ENCODE peak calls at places on chromosomes 16 and 17, in ten cellular contexts. U is H1; K is body of pancreas; I is AG04449; W is GM23338; Y is CD8-positive, alpha-beta T cell; L is B cell; P is Peyer's patch; R is heart right ventricle; Z is LNCaP clone FGC. G is an unnamed sample.

GRCh38 chr16:85592700-85593502 is 20.2 kb upstream of the GSE1 start:
- DNase-seq in U (no peak), W (no peak), K (no peak), P (no peak), I (no peak), R (no peak), L (no peak), Z (no peak), Y (no peak), G (no peak)

GRCh38 chr16:78706637-78707036 is 607.2 kb downstream of the WWOX start:
- DNase-seq in P (no peak), R (no peak), W (peak), Z (no peak), L (no peak), Y (no peak), K (no peak), U (no peak), I (no peak), G (no peak)

GRCh38 chr17:21298056-21298982 is 13.8 kb downstream of the MAP2K3 start:
- DNase-seq in Z (no peak), P (no peak), W (no peak), Y (no peak), L (no peak), U (no peak), I (no peak), K (no peak), R (no peak), G (no peak)

GRCh38 chr17:76820523-76820922 is 47.7 kb upstream of the MGAT5B start:
- DNase-seq in K (peak), W (no peak), P (no peak), U (no peak), I (no peak), R (no peak), Z (peak), Y (no peak), L (no peak), G (no peak)

GRCh38 chr17:75010683-75011406 is 1.6 kb upstream of the MRPL58 start:
- DNase-seq in U (no peak), W (peak), L (no peak), I (no peak), K (peak), Y (no peak), P (peak), R (peak), Z (peak), G (no peak)

GRCh38 chr17:67139784-67140665 is 95.7 kb downstream of the CACNG1 start:
- DNase-seq in K (peak), Z (no peak), W (peak), P (no peak), I (no peak), L (no peak), R (no peak), U (no peak), Y (no peak), G (no peak)

GRCh38 chr17:71085238-71086033 is 916.1 kb downstream of the KCNJ2 start:
- DNase-seq in K (peak), I (no peak), Z (peak), P (no peak), R (no peak), W (peak), L (no peak), Y (no peak), U (peak), G (peak)

GRCh38 chr17:68777856-68778694 is 176.9 kb upstream of the FAM20A start:
- DNase-seq in U (no peak), K (peak), W (no peak), Z (no peak), P (no peak), R (no peak), L (no peak), Y (no peak), I (no peak), G (no peak)

GRCh38 chr16:86117756-86118155 is 218.8 kb downstream of the IRF8 start:
- DNase-seq in U (no peak), P (no peak), R (no peak), W (no peak), L (no peak), Y (no peak), K (no peak), I (no peak), Z (no peak), G (no peak)

GRCh38 chr16:77584205-77584859 is 138.0 kb upstream of the NUDT7 start:
- DNase-seq in I (peak), K (peak), Y (no peak), P (no peak), L (peak), U (peak), R (peak), W (peak), Z (peak), G (peak)

GRCh38 chr17:3867606-3868005 is 21.6 kb upstream of the NCBP3 start:
- DNase-seq in L (no peak), Z (no peak), R (no peak), W (no peak), P (no peak), I (no peak), U (no peak), K (no peak), Y (no peak), G (no peak)

GRCh38 chr16:49866533-49867155 is 10.7 kb upstream of the ZNF423 start:
- DNase-seq in W (peak), R (no peak), U (peak), K (peak), L (no peak), P (no peak), I (no peak), Y (no peak), Z (no peak), G (no peak)

GRCh38 chr17:41695954-41696720 is 7.5 kb downstream of the EIF1 start:
- DNase-seq in R (peak), U (peak), L (peak), I (no peak), K (peak), Z (peak), W (peak), Y (peak), P (no peak), G (peak)

GRCh38 chr16:89449726-89450335 is 40.5 kb downstream of the ANKRD11 start:
- DNase-seq in U (no peak), W (no peak), Z (no peak), R (no peak), L (peak), K (no peak), I (no peak), P (no peak), Y (no peak), G (no peak)

GRCh38 chr16:53041196-53041977 is 11.3 kb downstream of the CHD9NB start:
- DNase-seq in L (no peak), Y (no peak), R (peak), I (no peak), P (no peak), K (peak), U (peak), W (peak), Z (no peak), G (no peak)

GRCh38 chr16:4032768-4033167 is 83.5 kb downstream of the ADCY9 start:
- DNase-seq in P (peak), R (peak), Z (no peak), U (no peak), Y (no peak), K (peak), I (no peak), W (no peak), L (peak), G (peak)

GRCh38 chr17:76083536-76083935 is 4.6 kb downstream of the ZACN start:
- DNase-seq in U (no peak), L (no peak), Y (no peak), K (no peak), W (no peak), P (peak), R (no peak), I (no peak), Z (no peak), G (no peak)

GRCh38 chr16:87203060-87203656 is 114.0 kb downstream of the C16orf95 start:
- DNase-seq in R (no peak), L (peak), I (peak), Y (peak), W (peak), U (peak), P (peak), K (peak), Z (peak), G (peak)

GRCh38 chr17:66373944-66374817 is 71.8 kb downstream of the PRKCA start:
- DNase-seq in P (peak), W (peak), K (peak), I (no peak), U (no peak), R (peak), Y (peak), Z (no peak), L (no peak), G (peak)

GRCh38 chr16:70483426-70483825 is 29.0 kb downstream of the FCSK start:
- DNase-seq in I (no peak), K (no peak), U (no peak), Y (no peak), R (no peak), W (no peak), L (no peak), P (no peak), Z (no peak), G (no peak)

GRCh38 chr17:68807998-68808772 is 147.0 kb downstream of the ABCA8 start:
- DNase-seq in L (no peak), U (no peak), W (no peak), P (no peak), K (no peak), I (no peak), R (no peak), Z (no peak), Y (no peak), G (no peak)

GRCh38 chr16:56767018-56767417 is 37.1 kb downstream of the NUP93 start:
- DNase-seq in I (no peak), K (no peak), R (no peak), L (no peak), U (no peak), Y (no peak), W (no peak), Z (no peak), P (no peak), G (no peak)

GRCh38 chr16:14362774-14363371 is 267.2 kb downstream of the PARN start:
- DNase-seq in L (no peak), R (no peak), U (no peak), P (no peak), Z (no peak), W (no peak), Y (no peak), K (no peak), I (no peak), G (no peak)

GRCh38 chr17:62968445-62968923 is 2.4 kb downstream of the TANC2 start:
- DNase-seq in I (peak), U (no peak), Y (no peak), P (no peak), Z (peak), W (peak), K (peak), R (peak), L (peak), G (peak)

GRCh38 chr16:87484487-87485331 is 8.1 kb downstream of the ZCCHC14 start:
- DNase-seq in I (no peak), U (no peak), K (no peak), Z (no peak), W (no peak), R (no peak), P (no peak), L (no peak), Y (no peak), G (no peak)

GRCh38 chr17:8225813-8226535 is 15.6 kb upstream of the AURKB start:
- DNase-seq in R (peak), Z (no peak), L (peak), U (peak), P (no peak), Y (peak), W (peak), I (no peak), K (peak), G (peak)

GRCh38 chr17:61389670-61390478 is 9.8 kb upstream of the TBX2 start:
- DNase-seq in R (no peak), U (peak), Z (no peak), I (no peak), L (peak), K (peak), Y (no peak), P (no peak), W (peak), G (no peak)

DNA sequence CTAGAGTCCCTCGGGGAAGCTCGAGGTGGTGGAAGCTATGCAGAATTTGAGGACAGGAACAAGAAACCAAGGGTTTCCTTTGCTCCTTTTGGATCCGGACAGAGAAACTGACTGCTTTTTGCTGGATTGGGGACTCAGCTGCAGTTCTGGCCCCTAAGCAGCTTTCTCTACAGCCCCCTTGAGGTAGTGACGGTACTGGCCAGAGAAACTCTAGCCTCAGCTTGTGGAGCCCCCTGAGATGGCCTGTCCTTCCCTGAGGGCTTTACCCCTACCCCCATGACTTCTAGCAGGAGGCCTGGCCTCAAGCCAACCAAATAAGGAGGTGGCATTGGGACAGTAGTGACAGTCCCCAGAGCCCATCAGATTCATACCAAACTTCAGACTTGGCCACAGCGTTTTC is 118.1 kb downstream of the IRX5 start:
- DNase-seq in L (no peak), W (peak), P (no peak), I (no peak), R (no peak), K (no peak), Y (no peak), U (no peak), Z (no peak), G (no peak)
- TF ChIP-seq CTCF in L (no peak), W (peak), P (no peak), I (no peak), R (no peak), K (no peak), Y (no peak), U (peak), Z (no peak), G (no peak)

DNA sequence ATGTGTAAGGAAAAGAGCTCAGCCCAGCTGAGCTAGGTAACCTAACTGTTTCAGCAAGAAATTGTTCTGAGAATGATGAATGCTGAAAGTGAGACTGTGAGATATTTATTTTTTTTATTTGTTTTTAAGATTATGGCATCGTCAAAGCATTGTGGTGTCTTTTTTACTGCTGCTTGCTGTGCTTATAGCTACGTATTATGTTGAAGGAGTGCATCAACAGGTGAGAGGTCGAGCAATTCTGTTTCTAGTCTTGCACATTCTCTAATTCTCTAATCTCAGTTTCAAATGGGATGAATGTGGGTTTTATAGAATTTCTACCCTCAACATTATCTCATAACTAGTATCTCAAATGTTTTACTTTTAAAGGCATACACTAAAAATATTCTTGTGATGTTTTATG is 29.9 kb downstream of the VMP1 start:
- DNase-seq in U (no peak), I (no peak), Y (no peak), K (no peak), W (no peak), R (no peak), L (no peak), P (no peak), Z (no peak), G (no peak)
- TF ChIP-seq CTCF in U (no peak), I (no peak), Y (no peak), K (no peak), W (no peak), R (no peak), L (no peak), P (no peak), Z (no peak), G (no peak)

GRCh38 chr16:47204736-47205499 is 61.2 kb upstream of the NETO2 start:
- DNase-seq in I (no peak), K (no peak), R (no peak), Y (no peak), P (no peak), U (no peak), L (no peak), Z (peak), W (peak), G (no peak)
- TF ChIP-seq CTCF in I (no peak), K (no peak), R (no peak), Y (no peak), P (no peak), U (no peak), L (no peak), Z (peak), W (peak), G (no peak)

GRCh38 chr17:83193336-83194188 is 114.2 kb downstream of the METRNL start:
- DNase-seq in P (peak), U (no peak), K (peak), W (no peak), R (peak), L (no peak), I (no peak), Z (no peak), Y (no peak), G (peak)
- TF ChIP-seq CTCF in P (no peak), U (no peak), K (no peak), W (no peak), R (no peak), L (no peak), I (no peak), Z (no peak), Y (no peak), G (no peak)

DNA sequence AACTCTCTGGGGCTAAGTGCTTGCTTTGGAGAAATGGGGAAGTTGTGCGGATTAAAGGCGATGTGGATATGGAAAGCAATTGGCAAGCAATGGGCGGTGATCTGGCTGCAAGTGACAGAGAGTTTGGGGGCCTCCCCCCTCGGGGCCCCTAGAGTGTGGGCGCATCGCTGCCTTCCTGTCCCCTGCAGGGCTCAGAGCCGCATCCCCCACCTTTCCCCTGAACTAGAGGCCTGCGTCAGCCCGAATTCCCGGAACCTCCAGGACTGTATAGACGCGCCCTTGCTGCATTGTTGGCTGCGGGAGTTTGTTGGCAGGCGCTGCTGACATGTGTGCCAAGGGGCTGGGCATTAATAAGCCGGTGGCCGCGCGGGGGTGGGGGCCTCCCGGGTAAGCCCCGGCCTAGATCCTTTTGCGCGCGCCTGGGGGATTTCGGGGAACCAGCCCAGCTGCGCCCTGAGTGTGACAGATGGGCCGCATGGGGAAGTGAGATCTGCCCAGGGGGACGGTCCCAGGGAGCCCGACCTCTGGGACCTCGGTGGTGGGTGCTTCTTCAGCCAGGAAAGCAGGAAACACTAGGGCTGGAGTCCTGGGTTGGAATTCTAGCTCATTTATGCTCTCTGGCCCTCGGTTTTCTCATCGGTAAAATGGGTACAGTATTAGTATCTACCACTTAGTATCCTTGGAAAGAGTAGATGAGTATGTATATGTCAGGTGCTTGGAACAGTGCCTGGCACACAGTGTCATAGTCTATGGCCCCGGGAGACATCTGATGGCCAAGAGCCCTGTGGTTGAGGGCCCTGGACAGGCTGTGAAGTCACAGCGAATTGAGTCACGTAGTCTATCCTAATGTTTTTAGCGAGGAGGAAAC is 1.0 kb downstream of the EEF2K start:
- DNase-seq in Z (peak), P (peak), I (no peak), U (peak), K (peak), W (peak), Y (no peak), L (peak), R (peak), G (peak)
- TF ChIP-seq CTCF in Z (no peak), P (no peak), I (no peak), U (no peak), K (no peak), W (no peak), Y (no peak), L (no peak), R (no peak), G (no peak)

G was measured in lung.